ENCODE peak calls at places on chromosomes 2 and 18, in five cellular contexts. Q is psoas muscle, Z is Peyer's patch, O is HCT116, L is astrocyte of the spinal cord. P is an unnamed sample.

GRCh38 chr2:10188211-10188610 is 65.7 kb downstream of the RRM2 start:
- DNase-seq in Q (no peak), Z (no peak), O (peak; percentile 35), L (peak; percentile 21), P (peak; percentile 38)

GRCh38 chr2:127563458-127564428 is 28.3 kb downstream of the MYO7B start:
- DNase-seq in Q (no peak), Z (no peak), O (no peak), L (no peak), P (no peak)

GRCh38 chr2:46050489-46050888 is 246.7 kb upstream of the EPAS1 start:
- DNase-seq in Q (no peak), Z (no peak), O (no peak), L (no peak), P (no peak)

GRCh38 chr18:58687871-58688308 is 16.6 kb downstream of the MALT1 start:
- DNase-seq in Q (no peak), Z (peak; percentile 40), O (no peak), L (no peak), P (no peak)

GRCh38 chr2:230312638-230313037 is 14.4 kb upstream of the SP140L start:
- DNase-seq in Q (no peak), Z (no peak), O (no peak), L (peak; percentile 1), P (peak; percentile 42)

GRCh38 chr2:236787885-236788284 is 218.3 kb downstream of the ACKR3 start:
- DNase-seq in Q (no peak), Z (no peak), O (no peak), L (no peak), P (no peak)

GRCh38 chr18:8654482-8655451 is 45.5 kb downstream of the RAB12 start:
- DNase-seq in Q (no peak), Z (no peak), O (no peak), L (no peak), P (peak; percentile 36)

GRCh38 chr2:137677466-137677865 is 286.8 kb upstream of the HNMT start:
- DNase-seq in Q (no peak), Z (no peak), O (no peak), L (no peak), P (no peak)

GRCh38 chr2:54630841-54631497 is 92.5 kb upstream of the EML6 start:
- DNase-seq in Q (no peak), Z (no peak), O (no peak), L (no peak), P (no peak)

GRCh38 chr2:238446371-238446770 is 19.6 kb downstream of the ASB1 start:
- DNase-seq in Q (no peak), Z (no peak), O (no peak), L (no peak), P (no peak)

GRCh38 chr2:165114345-165114943 is 89.4 kb downstream of the SCN3A start:
- DNase-seq in Q (no peak), Z (no peak), O (no peak), L (peak; percentile 70), P (peak; percentile 53)
- H3K4me3 ChIP-seq in Q (no peak overlapping the region), Z (no peak overlapping the region), O (no peak overlapping the region), L (no peak overlapping the region), P (no peak overlapping the region)

GRCh38 chr2:211089127-211089526 is 532.7 kb downstream of the CPS1 start:
- DNase-seq in Q (no peak), Z (no peak), O (no peak), L (no peak), P (no peak)

DNA sequence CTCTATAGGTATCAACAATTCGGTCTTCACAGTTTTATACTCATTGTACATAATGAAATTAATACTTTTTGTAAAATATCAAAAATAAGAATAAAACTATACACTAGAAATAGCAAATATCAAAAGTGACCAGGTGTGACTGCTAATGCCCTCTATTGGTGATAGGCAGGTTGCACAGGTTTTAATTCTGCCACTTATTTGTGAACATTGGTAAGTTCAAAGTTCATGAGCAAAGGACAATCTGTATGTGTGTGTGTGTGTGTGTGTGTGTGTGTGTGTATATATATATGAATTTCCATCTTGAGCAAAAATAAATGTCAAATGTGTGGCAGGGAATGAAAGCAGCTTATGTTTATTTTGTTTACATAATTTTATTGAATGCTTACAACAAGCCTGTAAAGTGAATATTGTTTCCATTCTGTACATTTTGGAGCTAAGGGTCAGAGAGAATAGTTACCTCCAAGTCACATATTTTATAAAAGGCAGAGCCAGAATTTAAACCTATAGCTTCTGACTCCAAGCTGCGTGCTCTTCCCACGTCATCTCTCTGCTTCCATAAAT is 537.4 kb downstream of the CPS1 start:
- DNase-seq in Q (no peak), Z (no peak), O (peak; percentile 39), L (no peak), P (peak; percentile 9)
- TF ChIP-seq CTCF in Q (no peak), Z (no peak), O (peak; percentile 65), L (peak; percentile 59), P (peak; percentile 38)

DNA sequence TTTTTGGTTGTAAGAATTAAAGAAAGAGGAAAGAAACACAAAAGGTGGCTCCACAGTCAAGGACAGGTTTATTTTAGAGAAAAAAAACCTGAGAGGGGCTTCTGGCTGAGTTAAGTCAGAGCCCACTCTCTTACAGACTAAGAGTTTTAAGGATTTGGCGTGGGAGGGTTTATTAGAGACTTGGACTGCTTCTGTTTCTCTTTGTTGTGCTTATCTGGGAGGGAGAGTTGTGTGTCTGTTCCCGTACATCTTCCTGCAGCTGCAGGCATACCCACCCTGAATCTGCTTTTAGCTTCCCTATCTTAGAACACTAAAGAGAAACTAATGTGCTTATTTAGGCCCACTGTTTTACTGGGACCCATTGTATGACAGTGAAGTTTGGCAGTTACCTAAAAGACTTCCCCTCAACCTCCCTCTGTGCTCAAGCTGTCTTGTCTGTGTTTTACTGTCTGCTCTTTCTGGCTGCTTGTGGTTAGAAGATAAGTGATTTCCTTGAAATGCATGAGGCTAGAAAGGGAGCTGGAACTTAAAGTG is 2.7 kb downstream of the RSAD2 start:
- DNase-seq in Q (no peak), Z (no peak), O (no peak), L (no peak), P (no peak)
- H3K4me3 ChIP-seq in Q (no peak overlapping the region), Z (no peak overlapping the region), O (no peak overlapping the region), L (no peak overlapping the region), P (no peak overlapping the region)

DNA sequence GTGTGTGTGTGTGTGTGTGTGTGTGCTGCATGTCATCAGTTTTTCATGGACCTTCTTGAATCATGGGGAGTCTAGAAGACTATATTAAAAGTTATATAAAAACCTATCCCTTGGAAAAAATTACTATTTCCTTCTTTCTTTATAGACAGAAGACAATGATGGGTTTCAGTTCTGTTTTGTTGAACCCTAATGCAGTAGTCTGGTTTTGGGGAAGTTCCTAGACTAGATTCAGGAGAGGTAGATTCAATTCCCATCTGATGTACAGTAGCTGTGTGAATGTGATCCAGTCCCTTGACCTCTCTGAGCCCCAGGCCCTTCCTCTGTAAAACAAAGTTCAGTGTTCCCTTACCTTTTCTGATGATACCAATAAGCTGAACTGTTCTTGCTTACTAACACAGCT is 45.8 kb upstream of the PLA2R1 start:
- DNase-seq in Q (no peak), Z (no peak), O (no peak), L (no peak), P (no peak)
- TF ChIP-seq CTCF in Q (no peak), Z (no peak), O (no peak), L (no peak), P (no peak)

DNA sequence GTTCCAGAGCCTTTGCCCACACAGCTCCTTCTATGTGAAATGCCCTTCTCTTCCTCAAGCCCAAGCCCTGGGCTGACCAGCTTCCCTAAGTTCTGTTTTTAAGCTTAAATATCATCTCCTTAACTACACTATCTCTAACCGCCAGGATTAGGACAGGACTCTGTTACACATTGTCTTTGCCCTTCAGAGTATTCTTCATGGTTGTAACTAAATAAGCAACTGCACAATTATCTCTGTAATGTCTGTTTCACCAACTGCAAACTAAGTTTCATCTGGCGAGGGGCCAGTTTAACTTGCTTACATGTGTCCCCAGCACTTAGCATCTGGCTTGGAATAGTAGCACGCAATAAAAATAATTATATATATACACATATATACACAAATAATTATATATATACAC is 1.1 kb upstream of the ERMN start:
- DNase-seq in Q (no peak), Z (no peak), O (no peak), L (no peak), P (no peak)
- H3K4me3 ChIP-seq in Q (no peak overlapping the region), Z (no peak overlapping the region), O (no peak overlapping the region), L (no peak overlapping the region), P (no peak overlapping the region)

GRCh38 chr2:142170847-142171246 is 40.0 kb upstream of the LRP1B start:
- DNase-seq in Q (no peak), Z (no peak), O (no peak), L (no peak), P (no peak)

GRCh38 chr2:142165790-142166189 is 35.0 kb upstream of the LRP1B start:
- DNase-seq in Q (no peak), Z (no peak), O (peak; percentile 47), L (peak; percentile 65), P (peak; percentile 33)
- TF ChIP-seq CTCF in Q (no peak), Z (no peak), O (peak; percentile 62), L (peak; percentile 65), P (peak; percentile 17)

DNA sequence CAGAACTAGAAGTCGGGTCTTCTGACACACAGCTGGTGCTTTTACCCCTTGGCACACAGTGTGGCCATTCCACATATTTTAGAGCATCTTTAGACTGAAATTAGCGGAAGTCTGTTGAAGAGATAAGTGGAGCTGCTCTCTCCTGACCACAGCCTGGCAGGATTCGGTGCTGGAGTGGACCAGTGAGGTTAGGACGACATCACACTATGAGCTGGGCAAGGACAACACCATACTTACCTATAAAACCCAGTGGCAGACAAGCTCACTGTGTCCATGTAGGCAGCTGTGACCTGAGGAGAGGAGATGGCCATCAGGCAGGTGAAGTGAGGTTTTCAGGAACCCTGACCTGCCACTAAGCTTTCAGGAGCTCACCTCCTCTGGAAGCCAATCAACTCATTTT is 70.1 kb downstream of the XDH start:
- DNase-seq in Q (no peak), Z (no peak), O (no peak), L (no peak), P (no peak)
- H3K4me3 ChIP-seq in Q (no peak overlapping the region), Z (no peak overlapping the region), O (no peak overlapping the region), L (no peak overlapping the region), P (no peak overlapping the region)